ENCODE peak calls at places on chromosomes 2 and 18, in nine cellular contexts. V, S, I, W, T, H, E, R and G are unnamed samples.

GRCh38 chr2:152031747-152032146 is 67.1 kb downstream of the CACNB4 start:
- DNase-seq in S (no peak), W (no peak), H (no peak), E (no peak), R (no peak), V (no peak), I (no peak), T (no peak), G (no peak)

GRCh38 chr2:210199186-210199765 is 26.0 kb downstream of the ACADL start:
- DNase-seq in I (no peak), V (peak), E (no peak), S (no peak), R (peak), W (no peak), H (peak), T (no peak), G (no peak)

GRCh38 chr18:24402209-24402785 is 4.7 kb upstream of the OSBPL1A start:
- DNase-seq in W (no peak), T (no peak), H (no peak), S (no peak), V (no peak), R (no peak), E (no peak), I (no peak), G (no peak)

GRCh38 chr18:24176727-24177416 is 38.0 kb downstream of the CABYR start:
- DNase-seq in H (peak), I (peak), E (peak), W (peak), V (peak), R (peak), T (peak), S (peak), G (no peak)

GRCh38 chr2:118668431-118669424 is 178.7 kb downstream of the EN1 start:
- DNase-seq in S (peak), T (no peak), E (no peak), V (no peak), W (no peak), I (no peak), H (peak), R (peak), G (no peak)

GRCh38 chr2:212912445-212913103 is 238.8 kb downstream of the IKZF2 start:
- DNase-seq in R (no peak), W (no peak), I (peak), S (peak), E (no peak), V (no peak), H (peak), T (peak), G (no peak)

GRCh38 chr2:41948397-41948763 is 99.4 kb upstream of the PKDCC start:
- DNase-seq in I (no peak), T (no peak), S (no peak), E (no peak), W (no peak), R (peak), H (no peak), V (no peak), G (no peak)

GRCh38 chr18:43970656-43971055 is 693.4 kb upstream of the SYT4 start:
- DNase-seq in R (no peak), T (no peak), V (no peak), S (peak), W (no peak), I (no peak), E (no peak), H (no peak), G (no peak)

GRCh38 chr2:206855585-206856433 is 83.5 kb upstream of the CPO start:
- DNase-seq in E (no peak), I (no peak), R (no peak), H (no peak), V (no peak), T (no peak), W (no peak), S (no peak), G (no peak)

GRCh38 chr2:42328148-42328833 is 32.7 kb downstream of the COX7A2L start:
- DNase-seq in I (no peak), H (peak), S (no peak), W (no peak), R (no peak), V (peak), T (no peak), E (no peak), G (no peak)

GRCh38 chr2:110107092-110108079 is 8.2 kb downstream of the MALL start:
- DNase-seq in I (peak), V (no peak), E (no peak), T (peak), W (no peak), H (no peak), R (no peak), S (no peak), G (no peak)

GRCh38 chr2:145206882-145207281 is 687.0 kb upstream of the ZEB2 start:
- DNase-seq in R (no peak), E (no peak), V (no peak), W (no peak), S (no peak), H (no peak), T (no peak), I (no peak), G (no peak)

GRCh38 chr18:10072659-10073309 is 159.0 kb downstream of the VAPA start:
- DNase-seq in I (no peak), R (no peak), T (no peak), S (no peak), E (no peak), V (no peak), H (peak), W (no peak), G (no peak)

GRCh38 chr18:22467760-22468553 is 50.2 kb upstream of the CTAGE1 start:
- DNase-seq in T (no peak), W (peak), H (peak), V (no peak), E (no peak), I (no peak), R (no peak), S (peak), G (no peak)

GRCh38 chr18:62881509-62882016 is 166.2 kb downstream of the PHLPP1 start:
- DNase-seq in H (peak), S (peak), E (no peak), T (no peak), I (no peak), V (no peak), W (no peak), R (no peak), G (no peak)

GRCh38 chr2:132416080-132416911 is at the start of gene GPR39:
- DNase-seq in V (no peak), T (peak), I (peak), H (peak), S (peak), W (peak), E (peak), R (peak), G (peak)

GRCh38 chr2:134718095-134718955 is 475 bp downstream of the TMEM163 start:
- DNase-seq in R (peak), W (no peak), S (no peak), V (peak), I (no peak), E (peak), T (peak), H (no peak), G (no peak)

GRCh38 chr2:133976659-133977058 is 277.2 kb upstream of the MGAT5 start:
- DNase-seq in S (no peak), I (no peak), W (no peak), E (no peak), V (no peak), R (no peak), H (peak), T (no peak), G (no peak)

DNA sequence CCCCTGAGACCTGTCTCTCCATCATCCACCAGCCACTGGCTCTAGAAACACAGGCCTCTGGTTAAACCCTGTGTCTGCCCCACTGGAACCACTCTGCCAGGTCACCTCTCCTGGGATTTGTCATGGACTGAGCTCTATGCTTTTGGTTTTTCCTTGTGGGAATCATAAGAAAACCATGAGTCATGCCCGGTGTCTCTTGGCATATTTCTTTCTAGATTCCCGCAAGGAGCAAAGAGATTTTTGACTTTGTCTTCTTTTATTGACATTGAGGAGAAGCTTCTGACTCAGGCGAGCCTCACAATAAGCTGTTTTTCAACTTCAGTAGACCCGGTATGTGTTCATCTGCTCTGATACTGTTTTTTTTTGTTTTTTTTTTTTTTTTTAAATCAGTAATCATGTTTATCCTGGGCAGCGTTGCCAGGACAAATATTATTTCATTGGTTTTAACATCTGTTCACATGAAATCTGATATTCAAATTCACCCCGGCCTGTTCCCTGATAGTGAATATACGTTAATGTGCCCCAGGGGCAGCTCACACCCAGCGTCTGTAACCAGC is 207.1 kb downstream of the ACKR3 start:
- DNase-seq in V (no peak), W (no peak), H (peak), I (no peak), R (no peak), T (no peak), S (peak), E (no peak), G (peak)
- H3K27ac ChIP-seq in V (no peak), W (no peak), H (no peak), I (no peak), R (no peak), T (no peak), S (peak), E (no peak), G (no peak)

GRCh38 chr2:97708608-97709007 is 4.8 kb upstream of the ZAP70 start:
- DNase-seq in V (no peak), I (no peak), E (no peak), H (no peak), S (no peak), R (no peak), W (no peak), T (peak), G (no peak)
- H3K27ac ChIP-seq in V (no peak), I (no peak), E (no peak), H (no peak), S (no peak), R (no peak), W (no peak), T (no peak), G (no peak)

GRCh38 chr2:20617892-20618467 is 32.9 kb downstream of the HS1BP3 start:
- DNase-seq in E (peak), H (peak), I (peak), T (peak), V (no peak), W (peak), R (no peak), S (peak), G (peak)

GRCh38 chr2:20619624-20620024 is 31.3 kb downstream of the HS1BP3 start:
- DNase-seq in W (peak), T (no peak), R (no peak), E (peak), V (no peak), S (peak), I (no peak), H (no peak), G (peak)

GRCh38 chr2:20620271-20620681 is 30.6 kb downstream of the HS1BP3 start:
- DNase-seq in S (no peak), H (no peak), I (no peak), T (peak), E (peak), V (no peak), W (peak), R (no peak), G (peak)

GRCh38 chr2:20618468-20618885 is 32.4 kb downstream of the HS1BP3 start:
- DNase-seq in W (peak), S (no peak), I (no peak), H (no peak), T (peak), R (no peak), E (peak), V (no peak), G (peak)

DNA sequence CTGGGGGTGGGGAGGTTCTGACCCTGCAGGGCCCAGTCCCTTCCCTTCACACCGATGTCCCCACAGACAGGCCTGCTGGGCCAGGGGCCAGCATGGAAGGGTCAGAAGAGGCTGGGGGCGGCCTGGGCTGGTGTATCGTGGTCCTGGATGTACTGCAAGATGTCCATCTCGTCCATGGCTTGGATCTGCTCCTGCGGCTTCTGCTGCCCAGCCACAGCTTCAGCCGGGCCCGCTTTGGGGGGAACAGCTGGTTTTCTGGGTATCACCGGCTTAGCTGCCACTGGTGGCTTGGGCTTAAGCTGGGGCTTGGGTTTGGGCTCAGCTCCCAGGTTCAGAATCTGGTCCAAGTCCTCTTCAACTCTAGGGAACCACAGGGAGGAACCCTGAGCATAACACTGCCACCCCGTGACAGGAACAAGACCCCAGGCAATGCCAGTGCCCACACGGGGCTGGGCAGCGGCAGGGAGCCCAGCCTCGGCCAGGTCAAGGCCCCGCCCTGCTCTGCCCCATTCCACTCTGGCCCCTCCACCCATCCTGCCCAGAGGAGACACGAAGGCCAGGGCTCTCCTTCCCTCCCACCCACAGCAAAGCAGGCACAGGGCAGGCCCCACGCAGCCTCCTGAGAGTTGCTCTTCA is 31.9 kb downstream of the HS1BP3 start:
- DNase-seq in E (peak), R (no peak), V (no peak), H (no peak), I (no peak), S (no peak), T (peak), W (peak), G (peak)
- H3K27ac ChIP-seq in E (peak), R (no peak), V (no peak), H (peak), I (peak), S (no peak), T (peak), W (peak), G (peak)

DNA sequence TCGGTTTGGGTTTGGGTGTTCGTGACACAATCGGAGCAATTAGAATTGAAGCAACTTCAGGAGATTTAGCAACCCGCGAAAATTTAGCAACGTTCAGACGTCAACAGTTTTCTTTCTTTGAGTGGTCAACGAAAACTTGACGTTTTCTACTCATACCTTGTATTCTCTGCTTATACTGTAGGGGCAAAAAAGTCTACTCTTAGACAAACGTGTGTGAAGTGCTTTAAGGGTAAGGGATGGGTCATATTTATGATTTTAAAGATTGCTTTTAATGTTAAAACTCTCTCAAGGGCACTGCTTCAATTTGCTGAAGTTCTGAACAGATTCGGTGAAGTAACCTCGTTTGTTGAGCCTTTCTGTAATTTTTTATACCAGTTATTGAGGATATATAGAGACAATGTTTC is 9.5 kb downstream of the OTX1 start:
- DNase-seq in H (no peak), T (no peak), V (no peak), R (no peak), S (no peak), E (no peak), I (no peak), W (no peak), G (no peak)
- H3K27ac ChIP-seq in H (no peak), T (no peak), V (no peak), R (no peak), S (no peak), E (no peak), I (no peak), W (no peak), G (peak)

DNA sequence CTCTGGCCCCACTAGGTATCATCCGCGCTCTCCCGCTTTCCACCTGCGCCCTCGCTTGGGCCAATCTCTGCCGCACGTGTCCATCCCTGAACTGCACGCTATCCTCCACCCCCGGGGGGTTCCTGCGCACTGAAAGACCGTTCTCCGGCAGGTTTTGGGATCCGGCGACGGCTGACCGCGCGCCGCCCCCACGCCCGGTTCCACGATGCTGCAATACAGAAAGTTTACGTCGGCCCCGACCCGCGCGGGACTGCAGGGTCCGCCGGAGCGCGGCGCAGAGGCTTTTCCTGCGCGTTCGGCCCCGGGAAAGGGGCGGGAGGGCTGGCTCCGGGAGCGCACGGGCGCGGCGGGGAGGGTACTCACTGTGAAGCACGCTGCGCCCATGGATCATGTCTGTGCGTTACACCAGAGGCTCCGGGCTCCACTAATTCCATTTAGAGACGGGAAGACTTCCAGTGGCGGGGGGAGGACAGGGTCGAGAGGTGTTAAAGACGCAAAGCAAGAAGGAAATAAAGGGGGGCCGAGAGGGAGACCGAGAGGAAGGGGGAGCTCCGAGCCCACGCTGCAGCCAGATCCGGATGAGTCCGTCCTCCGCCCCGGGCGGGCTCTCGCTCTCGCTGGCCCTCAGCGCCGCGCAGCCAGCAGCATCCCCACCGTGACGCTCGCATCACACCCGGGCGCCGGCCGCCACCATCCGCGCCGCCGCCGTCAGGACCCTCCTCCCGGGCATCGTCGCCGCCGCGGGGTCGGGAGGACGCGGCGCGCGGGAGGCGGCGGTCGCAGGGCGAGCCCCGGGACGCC is 686 bp downstream of the NETO1 start:
- DNase-seq in H (no peak), W (no peak), S (no peak), E (no peak), V (no peak), T (no peak), R (peak), I (no peak), G (no peak)
- H3K27ac ChIP-seq in H (no peak), W (no peak), S (no peak), E (no peak), V (no peak), T (no peak), R (no peak), I (no peak), G (no peak)

DNA sequence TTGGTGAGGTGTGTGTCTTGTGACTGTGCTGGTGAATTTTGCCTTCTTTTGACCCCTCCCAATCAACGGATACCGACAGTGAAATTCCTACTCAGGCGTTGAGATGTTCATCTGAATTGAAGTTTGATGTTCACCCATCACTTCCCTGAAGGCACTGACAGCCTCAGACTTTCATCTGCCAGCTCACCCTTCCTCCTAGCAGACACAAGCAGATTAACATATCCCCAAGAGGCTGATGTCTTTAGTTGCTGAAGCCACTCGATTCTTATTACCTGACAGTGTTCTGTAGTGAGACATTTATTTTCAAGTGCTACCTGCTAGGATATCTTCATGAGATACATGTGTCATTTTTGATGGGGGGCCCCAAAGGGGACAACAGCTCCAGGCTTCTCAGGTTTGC is 1330.1 kb upstream of the PIK3C3 start:
- DNase-seq in R (no peak), V (no peak), H (no peak), W (no peak), E (no peak), T (no peak), S (no peak), I (no peak), G (no peak)
- H3K27ac ChIP-seq in R (no peak), V (no peak), H (no peak), W (no peak), E (no peak), T (no peak), S (no peak), I (no peak), G (no peak)

DNA sequence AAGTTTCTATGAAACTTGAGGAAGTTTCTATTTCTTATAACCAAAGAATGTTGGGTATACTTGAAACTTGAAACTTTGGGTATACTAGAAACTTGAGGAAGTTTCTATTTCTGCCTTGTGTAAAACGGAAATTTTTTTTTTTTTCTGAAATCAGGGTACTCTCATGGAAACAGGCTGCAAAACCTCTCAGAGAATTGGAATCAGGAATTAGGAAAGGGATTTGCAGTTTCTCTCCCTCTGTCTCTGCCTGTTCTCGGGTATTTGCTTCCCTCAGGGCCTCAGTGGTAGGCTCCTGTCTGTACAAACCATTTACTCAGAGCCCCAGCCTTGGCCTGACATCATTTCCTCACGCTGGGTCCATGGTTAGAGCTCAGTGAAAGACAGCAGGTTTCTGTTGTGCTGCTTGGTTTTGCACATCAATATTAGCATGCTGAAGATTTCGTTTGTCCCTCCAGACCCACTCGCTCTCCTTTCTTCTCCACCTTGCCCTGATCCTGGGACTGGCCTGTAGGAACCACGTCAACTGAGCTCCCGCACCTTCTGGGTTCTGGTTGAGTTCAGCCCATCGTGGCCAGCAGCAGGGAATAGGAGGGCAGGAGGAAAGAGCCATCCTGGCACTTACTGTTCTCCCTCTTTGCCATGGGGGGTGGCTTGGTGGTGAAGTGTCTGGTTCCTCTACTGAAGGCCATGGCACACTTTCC is 106.4 kb downstream of the POLR1A start:
- DNase-seq in T (peak), E (no peak), R (no peak), I (no peak), V (peak), W (no peak), S (peak), H (peak), G (peak)
- H3K27ac ChIP-seq in T (peak), E (peak), R (no peak), I (peak), V (peak), W (peak), S (peak), H (peak), G (peak)

GRCh38 chr2:176424756-176425155 is 155.5 kb downstream of the MTX2 start:
- DNase-seq in S (no peak), T (no peak), H (no peak), W (no peak), R (no peak), I (no peak), V (no peak), E (no peak), G (no peak)
- H3K27ac ChIP-seq in S (no peak), T (no peak), H (no peak), W (no peak), R (no peak), I (no peak), V (no peak), E (no peak), G (no peak)